ENCODE peak calls at places on chromosomes 11 and 22, in ten cellular contexts. N, R, V, U, S, K, X, W, B and C are unnamed samples.

GRCh38 chr22:17369553-17370035 is 334 bp downstream of the CECR2 start:
- DNase-seq in N (peak; percentile 4), R (peak; percentile 71), V (no peak), U (no peak), S (peak; percentile 75), K (peak; percentile 30), X (no peak), W (peak; percentile 41), B (peak; percentile 61), C (peak; percentile 70)

GRCh38 chr11:125382211-125382807 is 113.8 kb downstream of the FEZ1 start:
- DNase-seq in N (no peak), R (no peak), V (no peak), U (no peak), S (no peak), K (no peak), X (no peak), W (no peak), B (no peak), C (no peak)

GRCh38 chr22:45053094-45053493 is 43.3 kb upstream of the PHF21B start:
- DNase-seq in N (no peak), R (no peak), V (no peak), U (no peak), S (no peak), K (no peak), X (no peak), W (no peak), B (no peak), C (no peak)

GRCh38 chr22:35634981-35635540 is 13.2 kb upstream of the APOL6 start:
- DNase-seq in N (no peak), R (no peak), V (no peak), U (no peak), S (no peak), K (peak; percentile 63), X (no peak), W (no peak), B (no peak), C (peak; percentile 54)

GRCh38 chr11:106249857-106250256 is 172.4 kb downstream of the AASDHPPT start:
- DNase-seq in N (peak; percentile 17), R (peak; percentile 5), V (no peak), U (no peak), S (peak; percentile 14), K (no peak), X (no peak), W (no peak), B (no peak), C (no peak)

GRCh38 chr11:73859671-73860070 is 17.0 kb downstream of the COA4 start:
- DNase-seq in N (peak; percentile 24), R (no peak), V (no peak), U (no peak), S (no peak), K (no peak), X (no peak), W (no peak), B (no peak), C (no peak)

GRCh38 chr22:19359554-19360299 is 68.2 kb upstream of the CLTCL1 start:
- DNase-seq in N (no peak), R (no peak), V (no peak), U (no peak), S (no peak), K (no peak), X (no peak), W (no peak), B (no peak), C (no peak)

GRCh38 chr11:64271339-64272132 is 12.9 kb downstream of the BAD start:
- DNase-seq in N (peak; percentile 91), R (peak; percentile 99), V (no peak), U (peak; percentile 89), S (peak; percentile 96), K (peak; percentile 95), X (peak; percentile 76), W (peak; percentile 81), B (peak; percentile 89), C (peak; percentile 96)

GRCh38 chr11:10379871-10380568 is 75.0 kb upstream of the AMPD3 start:
- DNase-seq in N (peak; percentile 76), R (no peak), V (no peak), U (no peak), S (no peak), K (no peak), X (peak; percentile 67), W (no peak), B (no peak), C (no peak)

GRCh38 chr11:116167706-116168458 is 604.9 kb downstream of the BUD13 start:
- DNase-seq in N (no peak), R (no peak), V (no peak), U (no peak), S (no peak), K (no peak), X (no peak), W (no peak), B (no peak), C (no peak)

GRCh38 chr11:15204766-15205165 is 90.0 kb downstream of the INSC start:
- DNase-seq in N (no peak), R (no peak), V (no peak), U (no peak), S (no peak), K (no peak), X (no peak), W (no peak), B (no peak), C (no peak)

GRCh38 chr11:71483689-71484088 is 30.7 kb downstream of the NADSYN1 start:
- DNase-seq in N (no peak), R (no peak), V (no peak), U (no peak), S (no peak), K (no peak), X (no peak), W (no peak), B (no peak), C (no peak)

GRCh38 chr11:96063886-96064285 is 140.0 kb upstream of the MTMR2 start:
- DNase-seq in N (no peak), R (no peak), V (no peak), U (no peak), S (no peak), K (no peak), X (no peak), W (no peak), B (no peak), C (no peak)
- H3K9me2 ChIP-seq in N (no peaks in the 10 kb centered on the region), R (no peaks in the 10 kb centered on the region), V (no peaks in the 10 kb centered on the region), U (no peaks in the 10 kb centered on the region), S (no peaks in the 10 kb centered on the region), K (no peaks in the 10 kb centered on the region), X (no peaks in the 10 kb centered on the region), W (no peaks in the 10 kb centered on the region), B (no peaks in the 10 kb centered on the region), C (no peaks in the 10 kb centered on the region)

GRCh38 chr11:111733009-111733408 is 33.2 kb downstream of the PPP2R1B start:
- DNase-seq in N (peak; percentile 93), R (no peak), V (no peak), U (no peak), S (peak; percentile 56), K (no peak), X (no peak), W (no peak), B (no peak), C (no peak)
- H3K4me1 ChIP-seq in N (peaks cover 53% of the 10 kb centered on the region), R (no peaks in the 10 kb centered on the region), V (no peaks in the 10 kb centered on the region), U (peaks cover 34% of the 10 kb centered on the region), S (peaks cover 43% of the 10 kb centered on the region), K (no peaks in the 10 kb centered on the region), X (peaks cover 45% of the 10 kb centered on the region), W (no peaks in the 10 kb centered on the region), B (peaks cover 43% of the 10 kb centered on the region), C (no peaks in the 10 kb centered on the region)

DNA sequence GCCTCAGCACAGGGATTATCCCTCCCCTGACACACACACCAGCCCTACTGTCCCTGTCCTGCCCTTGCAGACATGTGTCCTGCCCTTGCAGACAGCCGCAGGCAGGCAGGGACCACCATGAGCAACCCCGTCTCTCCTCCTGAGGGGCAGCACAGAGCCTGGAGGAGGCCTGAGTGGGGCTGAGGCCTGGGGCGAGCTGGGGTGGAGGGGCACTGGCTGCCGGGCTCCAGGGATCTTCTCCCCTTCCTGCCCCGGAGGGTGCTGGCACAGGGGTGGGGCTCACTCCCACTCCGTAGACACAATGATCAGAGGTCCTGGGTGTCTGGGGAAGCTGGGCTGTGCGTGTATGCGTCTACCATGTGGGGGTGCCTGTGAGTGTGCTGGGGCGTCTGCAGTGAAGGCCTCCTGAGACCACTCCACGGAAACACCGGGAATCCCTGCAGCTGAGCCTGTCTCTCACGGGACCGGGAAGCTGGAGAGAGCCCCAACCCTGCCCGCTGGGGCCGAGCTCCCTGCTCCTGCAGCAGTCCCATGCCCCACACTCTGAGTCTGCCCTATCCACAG is 549 bp downstream of the TSPAN32 start:
- DNase-seq in N (no peak), R (no peak), V (no peak), U (no peak), S (peak; percentile 16), K (no peak), X (no peak), W (no peak), B (peak; percentile 63), C (no peak)
- H3K4me3 ChIP-seq in N (no peak overlapping the region), R (no peak overlapping the region), V (no peak overlapping the region), U (no peak overlapping the region), S (no peak overlapping the region), K (no peak overlapping the region), X (no peak overlapping the region), W (no peak overlapping the region), B (no peak overlapping the region), C (no peak overlapping the region)

DNA sequence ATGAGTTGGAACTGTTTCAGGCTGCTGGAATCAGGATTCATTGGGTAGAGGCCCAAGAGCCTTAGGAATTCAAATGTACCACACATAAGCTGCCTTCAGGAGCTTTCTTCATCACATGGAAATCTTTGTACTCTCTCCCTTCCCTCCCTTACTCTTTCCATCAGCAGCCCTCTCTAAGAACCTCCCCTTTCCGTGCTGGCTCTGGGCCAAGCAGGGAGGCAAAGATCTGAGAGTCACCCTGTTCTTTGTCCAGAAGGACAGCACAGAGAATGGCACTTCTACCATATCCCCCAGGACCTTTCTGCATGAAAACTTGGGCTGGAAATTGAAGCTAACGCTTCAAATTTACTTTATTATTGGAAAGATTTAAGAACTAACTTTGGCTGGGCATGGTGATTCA is 20.7 kb upstream of the TPBGL start:
- DNase-seq in N (no peak), R (no peak), V (no peak), U (no peak), S (no peak), K (no peak), X (no peak), W (no peak), B (no peak), C (no peak)
- H3K9me2 ChIP-seq in N (no peaks in the 10 kb centered on the region), R (no peaks in the 10 kb centered on the region), V (no peaks in the 10 kb centered on the region), U (no peaks in the 10 kb centered on the region), S (no peaks in the 10 kb centered on the region), K (no peaks in the 10 kb centered on the region), X (peaks cover 3% of the 10 kb centered on the region), W (no peaks in the 10 kb centered on the region), B (no peaks in the 10 kb centered on the region), C (no peaks in the 10 kb centered on the region)